ENCODE peak calls at places on chromosomes 13 and 19, in eight cellular contexts. One of them, this sample, is unnamed.

GRCh38 chr19:7202888-7203287 is 91.3 kb downstream of the INSR start:
- DNase-seq in SJSA1: no peak
- DNase-seq in CD4-positive, CD25-positive, alpha-beta regulatory T cell: no peak
- DNase-seq in mucosa of descending colon: no peak
- DNase-seq in left lung: no peak
- DNase-seq in PC-3: no peak
- DNase-seq in heart left ventricle: no peak
- DNase-seq in cardiac muscle cell: no peak
- DNase-seq in this sample: no peak

GRCh38 chr19:39407394-39407643 is 672 bp downstream of the ZFP36 start:
- DNase-seq in heart left ventricle: no peak
- DNase-seq in CD4-positive, CD25-positive, alpha-beta regulatory T cell: no peak
- DNase-seq in left lung: no peak
- DNase-seq in mucosa of descending colon: no peak
- DNase-seq in PC-3: no peak
- DNase-seq in cardiac muscle cell: no peak
- DNase-seq in SJSA1: no peak
- DNase-seq in this sample: no peak

GRCh38 chr19:6802336-6803035 is 30.0 kb downstream of the VAV1 start:
- DNase-seq in PC-3: peak; percentile 24
- DNase-seq in SJSA1: no peak
- DNase-seq in heart left ventricle: peak; percentile 33
- DNase-seq in CD4-positive, CD25-positive, alpha-beta regulatory T cell: peak; percentile 50
- DNase-seq in mucosa of descending colon: peak; percentile 44
- DNase-seq in left lung: peak; percentile 79
- DNase-seq in cardiac muscle cell: no peak
- DNase-seq in this sample: peak; percentile 72

GRCh38 chr19:52507266-52507665 is 20.2 kb upstream of the ZNF808 start:
- DNase-seq in SJSA1: no peak
- DNase-seq in cardiac muscle cell: no peak
- DNase-seq in heart left ventricle: no peak
- DNase-seq in CD4-positive, CD25-positive, alpha-beta regulatory T cell: no peak
- DNase-seq in PC-3: no peak
- DNase-seq in mucosa of descending colon: no peak
- DNase-seq in left lung: no peak
- DNase-seq in this sample: no peak

GRCh38 chr19:10686661-10687517 is 14.3 kb upstream of the QTRT1 start:
- DNase-seq in mucosa of descending colon: no peak
- DNase-seq in SJSA1: no peak
- DNase-seq in cardiac muscle cell: no peak
- DNase-seq in left lung: no peak
- DNase-seq in CD4-positive, CD25-positive, alpha-beta regulatory T cell: no peak
- DNase-seq in PC-3: peak; percentile 21
- DNase-seq in heart left ventricle: peak; percentile 54
- DNase-seq in this sample: peak; percentile 18

GRCh38 chr19:12715102-12715501 is 8.6 kb downstream of the TNPO2 start:
- DNase-seq in SJSA1: no peak
- DNase-seq in CD4-positive, CD25-positive, alpha-beta regulatory T cell: no peak
- DNase-seq in cardiac muscle cell: no peak
- DNase-seq in PC-3: no peak
- DNase-seq in heart left ventricle: no peak
- DNase-seq in mucosa of descending colon: no peak
- DNase-seq in left lung: no peak
- DNase-seq in this sample: no peak

GRCh38 chr13:37905736-37906135 is 36.2 kb upstream of the TRPC4 start:
- DNase-seq in mucosa of descending colon: no peak
- DNase-seq in PC-3: no peak
- DNase-seq in CD4-positive, CD25-positive, alpha-beta regulatory T cell: no peak
- DNase-seq in cardiac muscle cell: no peak
- DNase-seq in SJSA1: no peak
- DNase-seq in left lung: no peak
- DNase-seq in heart left ventricle: no peak
- DNase-seq in this sample: no peak

GRCh38 chr13:74438911-74439310 is 304.7 kb upstream of the KLF12 start:
- DNase-seq in PC-3: no peak
- DNase-seq in SJSA1: no peak
- DNase-seq in mucosa of descending colon: no peak
- DNase-seq in left lung: no peak
- DNase-seq in cardiac muscle cell: no peak
- DNase-seq in heart left ventricle: no peak
- DNase-seq in CD4-positive, CD25-positive, alpha-beta regulatory T cell: no peak
- DNase-seq in this sample: no peak

GRCh38 chr19:18070181-18070580 is 16.6 kb downstream of the IL12RB1 start:
- DNase-seq in cardiac muscle cell: no peak
- DNase-seq in heart left ventricle: no peak
- DNase-seq in left lung: no peak
- DNase-seq in mucosa of descending colon: no peak
- DNase-seq in CD4-positive, CD25-positive, alpha-beta regulatory T cell: no peak
- DNase-seq in PC-3: no peak
- DNase-seq in SJSA1: no peak
- DNase-seq in this sample: no peak

GRCh38 chr13:28531956-28532225 is 37.0 kb upstream of the FLT1 start:
- DNase-seq in mucosa of descending colon: no peak
- DNase-seq in left lung: no peak
- DNase-seq in SJSA1: peak; percentile 24
- DNase-seq in PC-3: no peak
- DNase-seq in cardiac muscle cell: no peak
- DNase-seq in heart left ventricle: no peak
- DNase-seq in CD4-positive, CD25-positive, alpha-beta regulatory T cell: no peak
- DNase-seq in this sample: peak; percentile 54

GRCh38 chr19:34269968-34270621 is 15.7 kb downstream of the GARRE1 start:
- DNase-seq in cardiac muscle cell: no peak
- DNase-seq in mucosa of descending colon: peak; percentile 59
- DNase-seq in SJSA1: peak; percentile 88
- DNase-seq in CD4-positive, CD25-positive, alpha-beta regulatory T cell: peak; percentile 70
- DNase-seq in heart left ventricle: peak; percentile 80
- DNase-seq in PC-3: peak; percentile 78
- DNase-seq in left lung: peak; percentile 62
- DNase-seq in this sample: peak; percentile 95

GRCh38 chr13:99496322-99497142 is 4.7 kb upstream of the TM9SF2 start:
- DNase-seq in SJSA1: peak; percentile 100
- DNase-seq in heart left ventricle: peak; percentile 83
- DNase-seq in cardiac muscle cell: no peak
- DNase-seq in mucosa of descending colon: peak; percentile 69
- DNase-seq in PC-3: no peak
- DNase-seq in CD4-positive, CD25-positive, alpha-beta regulatory T cell: peak; percentile 70
- DNase-seq in left lung: peak; percentile 72
- DNase-seq in this sample: peak; percentile 86

GRCh38 chr13:64158910-64159309 is 2743.3 kb upstream of the PCDH20 start:
- DNase-seq in SJSA1: peak; percentile 5
- DNase-seq in mucosa of descending colon: no peak
- DNase-seq in left lung: no peak
- DNase-seq in cardiac muscle cell: no peak
- DNase-seq in CD4-positive, CD25-positive, alpha-beta regulatory T cell: no peak
- DNase-seq in heart left ventricle: no peak
- DNase-seq in PC-3: peak; percentile 3
- DNase-seq in this sample: peak; percentile 72

GRCh38 chr13:73535341-73535740 is 476.5 kb downstream of the KLF5 start:
- DNase-seq in heart left ventricle: no peak
- DNase-seq in PC-3: peak; percentile 8
- DNase-seq in mucosa of descending colon: no peak
- DNase-seq in SJSA1: no peak
- DNase-seq in left lung: no peak
- DNase-seq in cardiac muscle cell: no peak
- DNase-seq in CD4-positive, CD25-positive, alpha-beta regulatory T cell: no peak
- DNase-seq in this sample: peak; percentile 12

GRCh38 chr19:14181906-14182305 is 24.1 kb downstream of the ADGRL1 start:
- DNase-seq in heart left ventricle: no peak
- DNase-seq in cardiac muscle cell: no peak
- DNase-seq in CD4-positive, CD25-positive, alpha-beta regulatory T cell: no peak
- DNase-seq in SJSA1: no peak
- DNase-seq in PC-3: no peak
- DNase-seq in left lung: no peak
- DNase-seq in mucosa of descending colon: no peak
- DNase-seq in this sample: no peak

GRCh38 chr19:19185853-19186728 is 5.9 kb downstream of the BORCS8 start:
- DNase-seq in left lung: no peak
- DNase-seq in PC-3: peak; percentile 57
- DNase-seq in heart left ventricle: no peak
- DNase-seq in CD4-positive, CD25-positive, alpha-beta regulatory T cell: peak; percentile 46
- DNase-seq in cardiac muscle cell: peak; percentile 56
- DNase-seq in SJSA1: peak; percentile 38
- DNase-seq in mucosa of descending colon: peak; percentile 50
- DNase-seq in this sample: peak; percentile 77

GRCh38 chr19:4851551-4852290 is 15.7 kb downstream of the PLIN3 start:
- DNase-seq in SJSA1: peak; percentile 54
- DNase-seq in CD4-positive, CD25-positive, alpha-beta regulatory T cell: peak; percentile 64
- DNase-seq in left lung: peak; percentile 51
- DNase-seq in PC-3: peak; percentile 67
- DNase-seq in cardiac muscle cell: peak; percentile 68
- DNase-seq in mucosa of descending colon: peak; percentile 77
- DNase-seq in heart left ventricle: peak; percentile 66
- DNase-seq in this sample: peak; percentile 75

GRCh38 chr13:97659602-97660001 is 225.6 kb downstream of the RAP2A start:
- DNase-seq in PC-3: no peak
- DNase-seq in heart left ventricle: peak; percentile 11
- DNase-seq in mucosa of descending colon: peak; percentile 5
- DNase-seq in SJSA1: no peak
- DNase-seq in CD4-positive, CD25-positive, alpha-beta regulatory T cell: no peak
- DNase-seq in left lung: no peak
- DNase-seq in cardiac muscle cell: peak; percentile 48
- DNase-seq in this sample: peak; percentile 31

GRCh38 chr19:19366691-19367396 is 38.6 kb upstream of the GATAD2A start:
- DNase-seq in heart left ventricle: peak; percentile 58
- DNase-seq in CD4-positive, CD25-positive, alpha-beta regulatory T cell: peak; percentile 55
- DNase-seq in PC-3: peak; percentile 91
- DNase-seq in SJSA1: peak; percentile 52
- DNase-seq in left lung: peak; percentile 63
- DNase-seq in mucosa of descending colon: peak; percentile 83
- DNase-seq in cardiac muscle cell: peak; percentile 87
- DNase-seq in this sample: peak; percentile 87

DNA sequence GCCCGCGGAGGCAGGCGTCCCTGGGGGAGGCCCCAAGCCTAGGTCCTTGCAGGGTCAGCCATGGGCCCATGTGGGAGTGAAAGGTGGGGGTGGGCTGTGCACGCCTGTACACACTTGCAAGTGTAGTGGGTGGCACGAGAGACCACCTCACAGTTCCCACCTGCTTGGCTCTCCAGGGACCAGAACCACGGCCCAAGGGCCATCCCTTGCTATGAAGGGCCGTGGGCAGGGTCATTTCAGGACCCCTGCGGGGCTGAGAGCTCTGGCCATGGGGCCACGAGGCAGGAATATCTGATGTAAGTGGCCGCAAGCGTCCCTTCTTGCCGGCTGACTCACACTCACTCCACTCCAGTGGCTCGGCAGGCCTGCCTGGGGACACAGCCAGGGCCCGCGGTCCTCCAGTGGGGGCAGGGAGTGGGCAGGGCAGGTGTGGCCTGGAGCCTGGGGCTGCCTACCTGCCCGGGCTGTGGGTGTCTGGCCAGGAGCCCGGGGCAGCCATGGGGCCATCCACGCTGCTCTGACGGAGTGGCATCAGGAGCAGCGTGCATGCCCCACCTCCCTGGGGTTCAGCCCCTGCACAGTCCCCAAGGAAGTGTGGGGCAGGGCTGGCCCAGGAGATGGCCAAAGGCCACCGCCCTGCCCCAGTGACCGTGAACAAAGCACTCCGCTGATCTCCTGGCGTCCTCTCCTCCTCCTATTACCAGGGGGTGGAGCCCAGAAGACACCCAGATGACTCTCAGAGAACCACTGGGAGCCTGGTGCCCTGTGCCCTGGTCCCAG is 8.6 kb upstream of the MKNK2 start:
- DNase-seq in SJSA1: peak; percentile 62
- DNase-seq in CD4-positive, CD25-positive, alpha-beta regulatory T cell: no peak
- DNase-seq in PC-3: peak; percentile 81
- DNase-seq in mucosa of descending colon: peak; percentile 89
- DNase-seq in heart left ventricle: peak; percentile 60
- DNase-seq in cardiac muscle cell: no peak
- DNase-seq in left lung: peak; percentile 89
- DNase-seq in this sample: no peak
- H3K4me1 ChIP-seq in SJSA1: peaks cover 40% of the 10 kb centered on the region
- H3K4me1 ChIP-seq in CD4-positive, CD25-positive, alpha-beta regulatory T cell: peaks cover 71% of the 10 kb centered on the region
- H3K4me1 ChIP-seq in PC-3: peaks cover 41% of the 10 kb centered on the region
- H3K4me1 ChIP-seq in mucosa of descending colon: peaks cover 55% of the 10 kb centered on the region
- H3K4me1 ChIP-seq in heart left ventricle: peaks cover 58% of the 10 kb centered on the region
- H3K4me1 ChIP-seq in cardiac muscle cell: peaks cover 29% of the 10 kb centered on the region
- H3K4me1 ChIP-seq in left lung: peaks cover 81% of the 10 kb centered on the region
- H3K4me1 ChIP-seq in this sample: peaks cover 34% of the 10 kb centered on the region

GRCh38 chr19:47757617-47758432 is 12.5 kb downstream of the NOP53 start:
- DNase-seq in heart left ventricle: no peak
- DNase-seq in SJSA1: no peak
- DNase-seq in left lung: no peak
- DNase-seq in mucosa of descending colon: peak; percentile 42
- DNase-seq in cardiac muscle cell: no peak
- DNase-seq in PC-3: no peak
- DNase-seq in CD4-positive, CD25-positive, alpha-beta regulatory T cell: no peak
- DNase-seq in this sample: no peak
- H3K4me1 ChIP-seq in heart left ventricle: no peaks in the 10 kb centered on the region
- H3K4me1 ChIP-seq in SJSA1: no peaks in the 10 kb centered on the region
- H3K4me1 ChIP-seq in left lung: no peaks in the 10 kb centered on the region
- H3K4me1 ChIP-seq in mucosa of descending colon: peaks cover 12% of the 10 kb centered on the region
- H3K4me1 ChIP-seq in cardiac muscle cell: no peaks in the 10 kb centered on the region
- H3K4me1 ChIP-seq in PC-3: no peaks in the 10 kb centered on the region
- H3K4me1 ChIP-seq in CD4-positive, CD25-positive, alpha-beta regulatory T cell: no peaks in the 10 kb centered on the region
- H3K4me1 ChIP-seq in this sample: no peaks in the 10 kb centered on the region

GRCh38 chr13:21014666-21015170 is 46.7 kb downstream of the LATS2 start:
- DNase-seq in cardiac muscle cell: no peak
- DNase-seq in left lung: no peak
- DNase-seq in mucosa of descending colon: no peak
- DNase-seq in heart left ventricle: peak; percentile 49
- DNase-seq in SJSA1: peak; percentile 78
- DNase-seq in PC-3: peak; percentile 74
- DNase-seq in CD4-positive, CD25-positive, alpha-beta regulatory T cell: no peak
- DNase-seq in this sample: no peak
- H3K4me1 ChIP-seq in cardiac muscle cell: peaks cover 10% of the 10 kb centered on the region
- H3K4me1 ChIP-seq in left lung: peaks cover 69% of the 10 kb centered on the region
- H3K4me1 ChIP-seq in mucosa of descending colon: no peaks in the 10 kb centered on the region
- H3K4me1 ChIP-seq in heart left ventricle: peaks cover 72% of the 10 kb centered on the region
- H3K4me1 ChIP-seq in SJSA1: peaks cover 69% of the 10 kb centered on the region
- H3K4me1 ChIP-seq in PC-3: peaks cover 48% of the 10 kb centered on the region
- H3K4me1 ChIP-seq in CD4-positive, CD25-positive, alpha-beta regulatory T cell: no peaks in the 10 kb centered on the region
- H3K4me1 ChIP-seq in this sample: peaks cover 45% of the 10 kb centered on the region

GRCh38 chr19:1406496-1406817 is 929 bp upstream of the DAZAP1 start:
- DNase-seq in SJSA1: no peak
- DNase-seq in PC-3: no peak
- DNase-seq in heart left ventricle: no peak
- DNase-seq in mucosa of descending colon: peak; percentile 55
- DNase-seq in left lung: no peak
- DNase-seq in cardiac muscle cell: no peak
- DNase-seq in CD4-positive, CD25-positive, alpha-beta regulatory T cell: no peak
- DNase-seq in this sample: no peak

GRCh38 chr19:1408300-1409203 is 1.2 kb downstream of the DAZAP1 start:
- DNase-seq in CD4-positive, CD25-positive, alpha-beta regulatory T cell: peak; percentile 35
- DNase-seq in cardiac muscle cell: peak; percentile 70
- DNase-seq in SJSA1: peak; percentile 64
- DNase-seq in PC-3: peak; percentile 22
- DNase-seq in left lung: peak; percentile 71
- DNase-seq in heart left ventricle: peak; percentile 66
- DNase-seq in mucosa of descending colon: peak; percentile 53
- DNase-seq in this sample: peak; percentile 52

GRCh38 chr19:1406818-1407661 is at the start of gene DAZAP1:
- DNase-seq in CD4-positive, CD25-positive, alpha-beta regulatory T cell: peak; percentile 98
- DNase-seq in mucosa of descending colon: peak; percentile 99
- DNase-seq in SJSA1: peak; percentile 98
- DNase-seq in PC-3: peak; percentile 98
- DNase-seq in heart left ventricle: peak; percentile 99
- DNase-seq in cardiac muscle cell: peak; percentile 99
- DNase-seq in left lung: peak; percentile 99
- DNase-seq in this sample: peak; percentile 99

GRCh38 chr19:1409204-1410005 is 2.0 kb downstream of the DAZAP1 start:
- DNase-seq in mucosa of descending colon: no peak
- DNase-seq in SJSA1: no peak
- DNase-seq in cardiac muscle cell: no peak
- DNase-seq in CD4-positive, CD25-positive, alpha-beta regulatory T cell: no peak
- DNase-seq in left lung: no peak
- DNase-seq in PC-3: no peak
- DNase-seq in heart left ventricle: no peak
- DNase-seq in this sample: no peak

GRCh38 chr19:1407662-1408299 is 395 bp downstream of the DAZAP1 start:
- DNase-seq in CD4-positive, CD25-positive, alpha-beta regulatory T cell: peak; percentile 41
- DNase-seq in mucosa of descending colon: no peak
- DNase-seq in left lung: no peak
- DNase-seq in cardiac muscle cell: peak; percentile 77
- DNase-seq in PC-3: no peak
- DNase-seq in heart left ventricle: no peak
- DNase-seq in SJSA1: peak; percentile 22
- DNase-seq in this sample: no peak
- H3K4me1 ChIP-seq in CD4-positive, CD25-positive, alpha-beta regulatory T cell: peaks cover 49% of the 10 kb centered on the region
- H3K4me1 ChIP-seq in mucosa of descending colon: peaks cover 35% of the 10 kb centered on the region
- H3K4me1 ChIP-seq in left lung: peaks cover 67% of the 10 kb centered on the region
- H3K4me1 ChIP-seq in cardiac muscle cell: peaks cover 13% of the 10 kb centered on the region
- H3K4me1 ChIP-seq in PC-3: peaks cover 28% of the 10 kb centered on the region
- H3K4me1 ChIP-seq in heart left ventricle: peaks cover 45% of the 10 kb centered on the region
- H3K4me1 ChIP-seq in SJSA1: peaks cover 38% of the 10 kb centered on the region
- H3K4me1 ChIP-seq in this sample: peaks cover 22% of the 10 kb centered on the region